ENCODE peak calls at places on chromosomes 5 and 9, in four cellular contexts. J is EL; O is fibroblast of mammary gland; F is activated T-helper 2 cell treated with anti-CD3 and anti-CD28 coated beads, Interferon-gamma antibody, Interleukin-2, Interleukin-4, amounts not matched to agents 10 μg/mL and 5 μg/mL and 100 μg/mL, durations not matched to agents 14 hours and 24 hours and 36 hours. E is an unnamed sample.
A peak's percentile ranks its signal among the peaks of the same experiment; 100 is the strongest.

GRCh38 chr5:6253846-6254245 is 124.5 kb downstream of the MED10 start:
- DNase-seq in J (no peak), O (no peak), F (no peak), E (no peak)

GRCh38 chr5:389197-389821 is 53.7 kb upstream of the EXOC3 start:
- DNase-seq in J (no peak), O (no peak), F (no peak), E (no peak)

GRCh38 chr5:43685271-43685950 is 82.4 kb downstream of the NNT start:
- DNase-seq in J (no peak), O (peak; percentile 21), F (no peak), E (no peak)

GRCh38 chr5:32709789-32710334 is 1.3 kb upstream of the NPR3 start:
- DNase-seq in J (peak; percentile 89), O (peak; percentile 77), F (peak; percentile 56), E (no peak)

GRCh38 chr5:123178693-123179092 is 89.7 kb downstream of the PRDM6 start:
- DNase-seq in J (no peak), O (no peak), F (no peak), E (no peak)

GRCh38 chr5:178257650-178258049 is 25.0 kb upstream of the PHYKPL start:
- DNase-seq in J (no peak), O (no peak), F (no peak), E (no peak)

GRCh38 chr9:36165766-36166149 is 3.4 kb upstream of the CCIN start:
- DNase-seq in J (peak; percentile 34), O (peak; percentile 61), F (no peak), E (no peak)

GRCh38 chr5:380701-381309 is 59.3 kb downstream of the AHRR start:
- DNase-seq in J (no peak), O (peak; percentile 58), F (peak; percentile 6), E (no peak)

GRCh38 chr5:123752576-123752975 is 240.6 kb downstream of the CSNK1G3 start:
- DNase-seq in J (peak; percentile 88), O (peak; percentile 91), F (no peak), E (no peak)

GRCh38 chr5:153827407-153827806 is 211.3 kb downstream of the FAM114A2 start:
- DNase-seq in J (peak; percentile 40), O (peak; percentile 32), F (no peak), E (no peak)

GRCh38 chr9:114473447-114473801 is 31.8 kb downstream of the WHRN start:
- DNase-seq in J (no peak), O (no peak), F (no peak), E (no peak)

GRCh38 chr9:25700430-25700829 is 22.2 kb upstream of the TUSC1 start:
- DNase-seq in J (no peak), O (no peak), F (no peak), E (no peak)

GRCh38 chr5:73564018-73564417 is 1.4 kb downstream of the ANKRA2 start:
- DNase-seq in J (peak; percentile 13), O (peak; percentile 25), F (no peak), E (no peak)

GRCh38 chr9:107034831-107035230 is 171.9 kb downstream of the ZNF462 start:
- DNase-seq in J (no peak), O (no peak), F (no peak), E (no peak)

GRCh38 chr9:128247191-128247803 is 28.5 kb downstream of the GOLGA2 start:
- DNase-seq in J (no peak), O (no peak), F (no peak), E (no peak)

GRCh38 chr9:125659954-125660353 is 47.1 kb downstream of the MAPKAP1 start:
- DNase-seq in J (peak; percentile 91), O (peak; percentile 88), F (no peak), E (no peak)

GRCh38 chr9:128694344-128694743 is 5.3 kb downstream of the SET start:
- DNase-seq in J (no peak), O (no peak), F (no peak), E (no peak)

GRCh38 chr5:57683036-57683600 is 200.5 kb upstream of the ACTBL2 start:
- DNase-seq in J (no peak), O (peak; percentile 58), F (no peak), E (no peak)

GRCh38 chr9:118563677-118564076 is 805.6 kb downstream of the BRINP1 start:
- DNase-seq in J (peak; percentile 38), O (peak; percentile 36), F (no peak), E (no peak)

GRCh38 chr5:160359816-160360215 is 10.6 kb downstream of the C1QTNF2 start:
- DNase-seq in J (no peak), O (no peak), F (no peak), E (no peak)

GRCh38 chr9:89015330-89015729 is 24.1 kb downstream of the S1PR3 start:
- DNase-seq in J (no peak), O (no peak), F (no peak), E (no peak)

GRCh38 chr5:39058984-39059565 is 15.1 kb downstream of the RICTOR start:
- DNase-seq in J (no peak), O (no peak), F (no peak), E (no peak)

GRCh38 chr9:15824310-15824709 is 271.5 kb downstream of the CCDC171 start:
- DNase-seq in J (peak; percentile 53), O (peak; percentile 31), F (no peak), E (no peak)

GRCh38 chr5:21807953-21808352 is 1045.2 kb downstream of the CDH12 start:
- DNase-seq in J (no peak), O (peak; percentile 62), F (no peak), E (no peak)

GRCh38 chr5:29079771-29080170 is 2041.4 kb upstream of the CDH9 start:
- DNase-seq in J (no peak), O (no peak), F (no peak), E (no peak)

GRCh38 chr5:76714771-76715483 is 999 bp upstream of the F2R start:
- DNase-seq in J (no peak), O (no peak), F (no peak), E (no peak)

GRCh38 chr5:103066346-103066745 is 53.6 kb downstream of the GIN1 start:
- DNase-seq in J (no peak), O (no peak), F (no peak), E (no peak)

GRCh38 chr9:14051459-14051858 is 262.5 kb downstream of the NFIB start:
- DNase-seq in J (no peak), O (peak; percentile 63), F (no peak), E (no peak)

GRCh38 chr9:121171236-121171635 is 30.4 kb downstream of the RAB14 start:
- DNase-seq in J (no peak), O (no peak), F (no peak), E (no peak)

GRCh38 chr5:91048073-91048472 is 335.0 kb downstream of the ARRDC3 start:
- DNase-seq in J (no peak), O (no peak), F (no peak), E (no peak)

GRCh38 chr9:134215709-134216448 is 51.5 kb upstream of the RNU6ATAC start:
- DNase-seq in J (peak; percentile 32), O (no peak), F (no peak), E (no peak)

GRCh38 chr9:112166176-112167140 is 8.6 kb downstream of the SUSD1 start:
- DNase-seq in J (peak; percentile 36), O (peak; percentile 42), F (no peak), E (no peak)

GRCh38 chr9:71368157-71368556 is 246.7 kb upstream of the TRPM3 start:
- DNase-seq in J (no peak), O (no peak), F (no peak), E (no peak)

GRCh38 chr9:93022066-93022465 is 36.4 kb upstream of the SUSD3 start:
- DNase-seq in J (no peak), O (no peak), F (no peak), E (no peak)

GRCh38 chr9:33220681-33221567 is 19.0 kb upstream of the SPINK4 start:
- DNase-seq in J (no peak), O (no peak), F (no peak), E (no peak)

GRCh38 chr5:112929336-112930081 is 7.5 kb upstream of the REEP5 start:
- DNase-seq in J (no peak), O (no peak), F (no peak), E (no peak)

GRCh38 chr9:115944166-115944948 is 209.2 kb upstream of the PAPPA start:
- DNase-seq in J (peak; percentile 100), O (peak; percentile 100), F (no peak), E (no peak)

GRCh38 chr9:116594552-116594951 is 92.6 kb upstream of the TRIM32 start:
- DNase-seq in J (peak; percentile 88), O (peak; percentile 95), F (no peak), E (no peak)

GRCh38 chr5:79689541-79690466 is at the start of gene CMYA5:
- DNase-seq in J (peak; percentile 21), O (peak; percentile 53), F (no peak), E (no peak)

E was measured in T-helper 9 cell.